ENCODE peak calls at places on chromosomes 7 and 10, in ten cellular contexts. M is brain microvascular endothelial cell, I is PC-3, K is astrocyte of the cerebellum, T is DND-41, R is HFFc6, L is A549, F is lower leg skin, H is type B pancreatic cell, A is tibial nerve. Y is an unnamed sample.

GRCh38 chr7:2158331-2159175 is 74.2 kb downstream of the MAD1L1 start:
- DNase-seq in H (no peak), R (no peak), I (no peak), F (peak), A (no peak), M (no peak), K (no peak), T (no peak), L (no peak), Y (no peak)

GRCh38 chr10:91788527-91788926 is 9.7 kb upstream of the TNKS2 start:
- DNase-seq in L (no peak), R (no peak), T (no peak), H (no peak), A (no peak), M (no peak), K (no peak), F (no peak), I (peak), Y (no peak)

GRCh38 chr7:74284781-74285259 is 4.4 kb upstream of the CLIP2 start:
- DNase-seq in K (no peak), I (no peak), F (no peak), A (no peak), R (no peak), L (peak), H (no peak), M (no peak), T (no peak), Y (no peak)

GRCh38 chr10:70364772-70365091 is 17.7 kb downstream of the LRRC20 start:
- DNase-seq in H (no peak), K (no peak), R (no peak), M (no peak), T (no peak), A (no peak), L (no peak), I (no peak), F (no peak), Y (no peak)

GRCh38 chr7:68441610-68442009 is 1156.7 kb upstream of the AUTS2 start:
- DNase-seq in H (no peak), K (no peak), F (no peak), L (no peak), T (no peak), I (no peak), A (no peak), R (no peak), M (no peak), Y (no peak)

GRCh38 chr10:133201948-133202725 is 27.9 kb upstream of the UTF1 start:
- DNase-seq in F (no peak), L (no peak), M (no peak), I (no peak), A (no peak), H (no peak), T (no peak), R (no peak), K (no peak), Y (no peak)

GRCh38 chr10:69125554-69125953 is 1.6 kb downstream of the VPS26A start:
- DNase-seq in F (no peak), H (no peak), M (no peak), T (no peak), K (no peak), L (no peak), I (no peak), A (no peak), R (no peak), Y (no peak)

GRCh38 chr7:54796150-54796549 is 37.1 kb upstream of the SEC61G start:
- DNase-seq in A (peak), F (no peak), K (no peak), R (no peak), I (no peak), L (no peak), T (no peak), M (no peak), H (no peak), Y (no peak)

GRCh38 chr7:7251742-7252141 is 69.4 kb downstream of the C1GALT1 start:
- DNase-seq in K (no peak), H (no peak), L (no peak), I (no peak), T (no peak), F (no peak), M (no peak), A (no peak), R (no peak), Y (no peak)

GRCh38 chr7:43113622-43114450 is 1.4 kb downstream of the HECW1 start:
- DNase-seq in K (no peak), A (no peak), L (no peak), I (no peak), M (no peak), R (no peak), H (no peak), F (no peak), T (no peak), Y (peak)

GRCh38 chr10:104246981-104247380 is 7.7 kb upstream of the GSTO1 start:
- DNase-seq in T (no peak), M (no peak), H (no peak), A (no peak), L (no peak), F (no peak), R (peak), I (peak), K (no peak), Y (peak)

GRCh38 chr7:144134116-144134515 is 11.1 kb downstream of the OR2A14 start:
- DNase-seq in R (no peak), T (no peak), K (no peak), M (no peak), L (no peak), F (no peak), I (no peak), H (no peak), A (no peak), Y (no peak)

GRCh38 chr7:14303536-14303935 is 314.1 kb upstream of the ETV1 start:
- DNase-seq in K (no peak), H (no peak), F (no peak), R (no peak), I (peak), L (peak), M (no peak), T (no peak), A (no peak), Y (no peak)

GRCh38 chr10:13183625-13184024 is 22.3 kb downstream of the MCM10 start:
- DNase-seq in A (no peak), F (no peak), L (no peak), K (no peak), R (no peak), H (no peak), T (no peak), I (no peak), M (no peak), Y (no peak)

GRCh38 chr10:21020545-21020944 is 123.4 kb upstream of the NEBL start:
- DNase-seq in F (no peak), A (no peak), H (no peak), M (no peak), I (peak), K (no peak), T (peak), L (peak), R (no peak), Y (peak)

GRCh38 chr7:118080947-118081346 is 103.0 kb upstream of the LSM8 start:
- DNase-seq in I (peak), R (no peak), K (peak), T (peak), L (peak), A (no peak), M (peak), F (no peak), H (no peak), Y (peak)

GRCh38 chr10:95480102-95480900 is 80.9 kb downstream of the SORBS1 start:
- DNase-seq in A (peak), F (peak), M (no peak), I (no peak), T (no peak), K (no peak), H (no peak), R (no peak), L (no peak), Y (no peak)

GRCh38 chr7:41955475-41956243 is 252.8 kb upstream of the INHBA start:
- DNase-seq in L (peak), I (peak), F (peak), T (no peak), H (no peak), A (peak), M (peak), R (peak), K (peak), Y (no peak)

GRCh38 chr10:1933215-1933614 is 195.9 kb upstream of the ADARB2 start:
- DNase-seq in R (no peak), M (no peak), A (no peak), H (no peak), I (no peak), K (no peak), T (no peak), L (no peak), F (no peak), Y (no peak)

GRCh38 chr10:35050556-35050955 is 39.6 kb downstream of the CUL2 start:
- DNase-seq in A (no peak), F (no peak), I (no peak), H (no peak), R (no peak), K (no peak), L (no peak), T (no peak), M (no peak), Y (no peak)

GRCh38 chr7:208816-209215 is 16.4 kb downstream of the FAM20C start:
- DNase-seq in M (no peak), F (no peak), H (no peak), L (no peak), I (no peak), K (no peak), R (no peak), T (no peak), A (no peak), Y (no peak)

GRCh38 chr10:95472304-95473088 is 88.7 kb downstream of the SORBS1 start:
- DNase-seq in I (no peak), L (no peak), T (no peak), A (no peak), H (no peak), K (no peak), R (no peak), F (no peak), M (no peak), Y (no peak)

GRCh38 chr7:20954711-20955641 is 168.3 kb upstream of the SP8 start:
- DNase-seq in K (no peak), F (no peak), L (no peak), M (no peak), I (no peak), R (no peak), A (no peak), H (no peak), T (no peak), Y (no peak)

GRCh38 chr7:29091121-29091601 is 55.2 kb downstream of the CPVL start:
- DNase-seq in A (no peak), I (no peak), R (no peak), L (no peak), F (no peak), K (no peak), H (no peak), T (no peak), M (no peak), Y (peak)

GRCh38 chr10:12587408-12587807 is 238.1 kb downstream of the CAMK1D start:
- DNase-seq in R (no peak), T (no peak), A (no peak), F (peak), L (no peak), H (no peak), M (no peak), K (no peak), I (peak), Y (no peak)

GRCh38 chr7:77982926-77983550 is 184.5 kb downstream of the PHTF2 start:
- DNase-seq in L (peak), I (peak), F (no peak), R (peak), K (no peak), M (no peak), H (no peak), A (no peak), T (no peak), Y (peak)

GRCh38 chr10:97570789-97571536 is 1.6 kb upstream of the ANKRD2 start:
- DNase-seq in I (no peak), L (no peak), M (no peak), R (no peak), H (no peak), K (no peak), A (no peak), T (no peak), F (no peak), Y (no peak)

GRCh38 chr10:122113161-122113944 is 124.4 kb downstream of the TACC2 start:
- DNase-seq in L (peak), R (peak), I (peak), A (peak), T (no peak), H (peak), F (peak), K (peak), M (peak), Y (peak)

GRCh38 chr10:88913157-88913556 is 33.1 kb downstream of the STAMBPL1 start:
- DNase-seq in T (no peak), R (no peak), H (no peak), A (no peak), M (no peak), F (no peak), L (no peak), K (no peak), I (no peak), Y (no peak)

GRCh38 chr7:38736135-38736534 is 105.0 kb upstream of the AMPH start:
- DNase-seq in A (no peak), L (no peak), H (no peak), T (no peak), R (no peak), M (no peak), K (peak), F (no peak), I (no peak), Y (no peak)

DNA sequence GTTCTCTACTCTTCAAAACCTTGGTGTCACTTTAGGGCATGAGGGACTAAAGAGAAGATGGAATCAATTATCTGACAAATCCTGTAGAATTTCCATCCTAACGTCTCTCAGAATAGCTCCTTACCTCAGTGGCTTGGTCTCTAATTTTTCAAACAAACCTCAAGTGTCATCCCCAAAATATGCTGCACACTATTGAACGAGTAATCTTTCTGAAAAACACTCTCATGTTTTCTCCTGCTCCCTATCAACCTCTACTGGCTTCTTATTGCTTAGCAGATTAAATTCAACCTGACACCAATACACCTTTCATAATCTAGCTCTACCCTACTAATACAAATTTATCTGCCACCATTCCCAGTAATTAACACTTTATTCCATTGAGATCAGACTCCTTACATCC is 8.5 kb downstream of the CNOT4 start:
- DNase-seq in M (no peak), I (peak), T (no peak), R (peak), K (no peak), A (no peak), H (no peak), F (no peak), L (no peak), Y (no peak)
- TF ChIP-seq CTCF in M (peak), I (peak), T (no peak), R (peak), K (peak), A (no peak), H (no peak), F (no peak), L (no peak), Y (no peak)

GRCh38 chr10:79053081-79053434 is 15.7 kb upstream of the ZMIZ1 start:
- DNase-seq in K (no peak), F (peak), A (no peak), M (no peak), R (no peak), T (no peak), I (no peak), H (no peak), L (no peak), Y (peak)

GRCh38 chr10:79049931-79050895 is 18.6 kb upstream of the ZMIZ1 start:
- DNase-seq in M (no peak), A (no peak), F (peak), R (no peak), H (no peak), K (no peak), I (peak), T (no peak), L (no peak), Y (peak)

GRCh38 chr10:79052311-79053080 is 16.3 kb upstream of the ZMIZ1 start:
- DNase-seq in I (peak), T (no peak), R (no peak), A (no peak), H (no peak), L (peak), M (no peak), F (peak), K (no peak), Y (peak)

GRCh38 chr10:79050896-79051555 is 17.7 kb upstream of the ZMIZ1 start:
- DNase-seq in M (no peak), F (peak), I (peak), R (no peak), T (no peak), K (no peak), L (no peak), H (no peak), A (no peak), Y (peak)

GRCh38 chr10:79051766-79052165 is 17.0 kb upstream of the ZMIZ1 start:
- DNase-seq in M (no peak), F (peak), I (no peak), K (no peak), R (no peak), A (no peak), H (no peak), L (no peak), T (no peak), Y (peak)
- TF ChIP-seq CTCF in M (no peak), F (no peak), I (no peak), K (no peak), R (no peak), A (no peak), H (no peak), L (no peak), T (no peak), Y (no peak)

GRCh38 chr10:83954193-83954794 is 185.0 kb upstream of the GHITM start:
- DNase-seq in F (no peak), R (no peak), H (no peak), M (no peak), L (no peak), K (no peak), T (no peak), A (no peak), I (no peak), Y (no peak)
- TF ChIP-seq CTCF in F (no peak), R (no peak), H (no peak), M (no peak), L (no peak), K (no peak), T (no peak), A (no peak), I (no peak), Y (no peak)

GRCh38 chr10:71969929-71970328 is 5.7 kb downstream of the CHST3 start:
- DNase-seq in L (no peak), M (no peak), I (no peak), R (no peak), T (no peak), K (no peak), H (no peak), A (no peak), F (no peak), Y (no peak)

GRCh38 chr10:71971311-71971731 is 7.1 kb downstream of the CHST3 start:
- DNase-seq in A (no peak), H (no peak), T (no peak), L (no peak), F (no peak), M (no peak), K (no peak), R (no peak), I (no peak), Y (no peak)

GRCh38 chr10:71968553-71969474 is 4.6 kb downstream of the CHST3 start:
- DNase-seq in I (peak), M (no peak), K (no peak), A (no peak), L (peak), R (peak), T (no peak), F (no peak), H (no peak), Y (no peak)

GRCh38 chr10:71970869-71971268 is 6.7 kb downstream of the CHST3 start:
- DNase-seq in M (no peak), L (no peak), R (no peak), I (peak), H (no peak), A (no peak), F (no peak), T (no peak), K (no peak), Y (no peak)

DNA sequence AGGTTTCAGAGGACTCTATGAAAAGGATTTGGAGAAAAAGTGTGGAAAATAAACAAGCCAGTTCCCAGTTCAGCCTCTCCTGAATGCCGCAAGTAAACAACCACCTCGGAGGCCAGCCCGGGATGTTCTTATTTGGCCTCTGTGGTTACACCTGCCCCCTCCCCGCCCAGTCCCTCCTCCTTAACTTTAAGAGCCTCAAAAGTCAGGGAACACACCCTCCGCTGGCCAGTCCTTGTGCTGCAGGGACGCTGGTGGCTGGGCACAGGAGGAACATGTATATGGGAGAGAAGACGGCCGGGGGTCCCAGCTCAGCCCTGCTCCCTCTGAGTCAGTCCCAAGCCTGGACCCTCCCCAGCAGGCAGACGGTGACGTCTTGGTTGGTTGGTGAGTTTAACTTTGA is 6.1 kb downstream of the CHST3 start:
- DNase-seq in M (no peak), A (peak), T (no peak), L (peak), K (no peak), H (no peak), R (no peak), F (no peak), I (peak), Y (no peak)
- TF ChIP-seq CTCF in M (peak), A (no peak), T (peak), L (peak), K (no peak), H (peak), R (peak), F (no peak), I (peak), Y (no peak)

GRCh38 chr7:133723044-133723443 is 404.1 kb upstream of the LRGUK start:
- DNase-seq in M (no peak), F (no peak), K (no peak), I (no peak), T (no peak), A (no peak), R (no peak), H (no peak), L (no peak), Y (no peak)
- TF ChIP-seq CTCF in M (no peak), F (no peak), K (no peak), I (no peak), T (peak), A (no peak), R (no peak), H (no peak), L (no peak), Y (no peak)

GRCh38 chr7:156892821-156893706 is at the start of gene LMBR1:
- DNase-seq in K (peak), H (peak), A (peak), M (peak), T (peak), F (peak), I (peak), R (peak), L (peak), Y (peak)
- TF ChIP-seq CTCF in K (peak), H (peak), A (peak), M (peak), T (peak), F (peak), I (peak), R (peak), L (no peak), Y (peak)

DNA sequence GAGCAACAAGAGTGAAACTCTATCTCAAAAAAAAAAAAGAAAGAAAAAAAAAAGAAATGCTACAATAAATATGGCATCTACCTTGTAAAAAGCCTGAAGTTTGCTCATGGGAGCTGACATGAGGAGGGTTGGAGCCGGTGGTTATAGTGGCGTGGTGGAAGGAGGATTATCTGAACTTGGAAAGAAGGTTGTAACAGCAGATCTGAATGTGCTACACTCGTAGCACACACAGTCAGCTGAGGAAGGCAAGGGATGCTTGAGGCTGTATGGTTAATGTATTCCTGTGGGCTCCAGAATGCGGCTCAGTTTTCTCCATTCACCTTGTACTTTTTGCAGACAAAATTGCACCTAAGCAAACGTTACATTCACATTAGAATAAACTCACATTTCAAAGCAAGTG is 390.3 kb upstream of the GALNT17 start:
- DNase-seq in M (no peak), R (no peak), A (no peak), L (no peak), K (no peak), H (no peak), I (no peak), F (no peak), T (no peak), Y (no peak)
- TF ChIP-seq CTCF in M (no peak), R (no peak), A (no peak), L (no peak), K (no peak), H (no peak), I (no peak), F (no peak), T (no peak), Y (no peak)

GRCh38 chr7:4631664-4632171 is 50.4 kb upstream of the FOXK1 start:
- DNase-seq in T (no peak), I (peak), R (peak), K (peak), A (peak), F (peak), L (peak), H (peak), M (peak), Y (no peak)
- TF ChIP-seq CTCF in T (peak), I (peak), R (peak), K (peak), A (peak), F (peak), L (peak), H (peak), M (peak), Y (no peak)

DNA sequence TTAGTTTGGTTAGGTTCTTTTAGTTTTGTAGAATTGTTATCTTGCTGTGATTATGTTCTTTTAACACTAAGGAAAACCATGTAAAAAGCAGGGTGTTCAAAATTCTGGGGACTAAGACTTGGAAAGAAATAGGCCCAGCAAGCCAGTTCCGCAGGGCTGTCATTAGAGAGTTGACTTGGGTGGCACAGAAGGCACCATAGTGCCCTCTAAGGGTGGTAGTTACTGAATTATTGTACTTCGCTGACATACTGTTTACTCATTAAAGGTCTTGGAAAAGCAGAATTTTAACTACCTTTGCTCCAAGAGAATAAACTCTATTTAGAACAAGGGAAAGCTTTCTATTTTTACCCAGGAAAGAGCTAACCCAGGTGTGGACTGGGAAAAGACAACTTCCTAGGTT is 86.5 kb downstream of the OTUD1 start:
- DNase-seq in H (no peak), T (no peak), I (peak), K (peak), F (no peak), M (no peak), L (peak), R (peak), A (peak), Y (no peak)
- TF ChIP-seq CTCF in H (peak), T (peak), I (peak), K (no peak), F (no peak), M (peak), L (peak), R (peak), A (peak), Y (peak)

Y was measured in activated CD8-positive, alpha-beta T cell treated with anti-CD3 and anti-CD28 coated beads for 36 hours.